ENCODE peak calls at places on chromosomes 5 and 9, in eight cellular contexts. P is IMR-90, C is breast epithelium, I is NB4, Z is tibial nerve, U is prostate gland, N is suprapubic skin, E is adrenal gland. M is an unnamed sample.

GRCh38 chr5:59246470-59247250 is 646.9 kb downstream of the PDE4D start:
- DNase-seq in P (peak; percentile 45), C (no peak), I (no peak), Z (no peak), U (peak; percentile 44), N (no peak), E (no peak), M (no peak)

GRCh38 chr5:334903-335739 is 13.6 kb downstream of the AHRR start:
- DNase-seq in P (no peak), C (no peak), I (no peak), Z (no peak), U (no peak), N (no peak), E (no peak), M (no peak)

GRCh38 chr5:7053125-7053524 is 339.9 kb downstream of the TENT4A start:
- DNase-seq in P (no peak), C (no peak), I (no peak), Z (no peak), U (no peak), N (no peak), E (no peak), M (no peak)

GRCh38 chr9:17003576-17004240 is 131.1 kb upstream of the CNTLN start:
- DNase-seq in P (peak; percentile 83), C (no peak), I (no peak), Z (no peak), U (no peak), N (no peak), E (no peak), M (no peak)

GRCh38 chr9:86494644-86495081 is 140.5 kb upstream of the TUT7 start:
- DNase-seq in P (peak; percentile 80), C (no peak), I (no peak), Z (no peak), U (no peak), N (no peak), E (no peak), M (no peak)

GRCh38 chr5:32504923-32505596 is 60.5 kb upstream of the ZFR start:
- DNase-seq in P (peak; percentile 94), C (no peak), I (peak; percentile 70), Z (peak; percentile 23), U (peak; percentile 13), N (no peak), E (peak; percentile 47), M (no peak)

GRCh38 chr5:141747646-141748229 is 65.7 kb upstream of the ARAP3 start:
- DNase-seq in P (no peak), C (no peak), I (no peak), Z (no peak), U (no peak), N (no peak), E (no peak), M (no peak)

GRCh38 chr9:113511047-113511521 is 47.6 kb downstream of the RGS3 start:
- DNase-seq in P (no peak), C (no peak), I (no peak), Z (no peak), U (no peak), N (no peak), E (peak; percentile 76), M (no peak)

GRCh38 chr9:109286571-109286977 is 34.3 kb downstream of the EPB41L4B start:
- DNase-seq in P (peak; percentile 33), C (no peak), I (peak; percentile 41), Z (no peak), U (no peak), N (no peak), E (no peak), M (peak; percentile 89)

GRCh38 chr5:54229041-54229780 is 81.2 kb downstream of the ARL15 start:
- DNase-seq in P (peak; percentile 58), C (peak; percentile 79), I (peak; percentile 63), Z (peak; percentile 66), U (peak; percentile 46), N (peak; percentile 82), E (peak; percentile 79), M (no peak)

GRCh38 chr9:129597355-129598088 is 23.4 kb downstream of the C9orf50 start:
- DNase-seq in P (peak; percentile 65), C (peak; percentile 61), I (no peak), Z (no peak), U (peak; percentile 66), N (no peak), E (peak; percentile 86), M (no peak)
- TF ChIP-seq POLR2A in P (no peak), C (no peak), I (no peak), Z (no peak), U (peak; percentile 22), N (no peak), E (no peak), M (no peak)

GRCh38 chr5:180866296-180866695 is 5.2 kb upstream of the ZFP62 start:
- DNase-seq in P (no peak), C (no peak), I (no peak), Z (no peak), U (peak; percentile 41), N (no peak), E (no peak), M (no peak)
- TF ChIP-seq POLR2A in P (no peak), C (no peak), I (no peak), Z (no peak), U (no peak), N (no peak), E (no peak), M (no peak)

GRCh38 chr9:131277673-131278420 is 1.5 kb upstream of the FAM78A start:
- DNase-seq in P (peak; percentile 78), C (peak; percentile 60), I (peak; percentile 91), Z (peak; percentile 65), U (peak; percentile 69), N (no peak), E (peak; percentile 84), M (peak; percentile 68)

GRCh38 chr9:131276891-131277672 is 772 bp upstream of the FAM78A start:
- DNase-seq in P (no peak), C (no peak), I (peak; percentile 77), Z (no peak), U (no peak), N (no peak), E (no peak), M (no peak)

GRCh38 chr9:131274674-131275331 is 1.5 kb downstream of the FAM78A start:
- DNase-seq in P (no peak), C (no peak), I (peak; percentile 56), Z (peak; percentile 50), U (no peak), N (no peak), E (no peak), M (no peak)

GRCh38 chr9:131275332-131276106 is 791 bp downstream of the FAM78A start:
- DNase-seq in P (no peak), C (no peak), I (peak; percentile 81), Z (no peak), U (no peak), N (no peak), E (no peak), M (no peak)

DNA sequence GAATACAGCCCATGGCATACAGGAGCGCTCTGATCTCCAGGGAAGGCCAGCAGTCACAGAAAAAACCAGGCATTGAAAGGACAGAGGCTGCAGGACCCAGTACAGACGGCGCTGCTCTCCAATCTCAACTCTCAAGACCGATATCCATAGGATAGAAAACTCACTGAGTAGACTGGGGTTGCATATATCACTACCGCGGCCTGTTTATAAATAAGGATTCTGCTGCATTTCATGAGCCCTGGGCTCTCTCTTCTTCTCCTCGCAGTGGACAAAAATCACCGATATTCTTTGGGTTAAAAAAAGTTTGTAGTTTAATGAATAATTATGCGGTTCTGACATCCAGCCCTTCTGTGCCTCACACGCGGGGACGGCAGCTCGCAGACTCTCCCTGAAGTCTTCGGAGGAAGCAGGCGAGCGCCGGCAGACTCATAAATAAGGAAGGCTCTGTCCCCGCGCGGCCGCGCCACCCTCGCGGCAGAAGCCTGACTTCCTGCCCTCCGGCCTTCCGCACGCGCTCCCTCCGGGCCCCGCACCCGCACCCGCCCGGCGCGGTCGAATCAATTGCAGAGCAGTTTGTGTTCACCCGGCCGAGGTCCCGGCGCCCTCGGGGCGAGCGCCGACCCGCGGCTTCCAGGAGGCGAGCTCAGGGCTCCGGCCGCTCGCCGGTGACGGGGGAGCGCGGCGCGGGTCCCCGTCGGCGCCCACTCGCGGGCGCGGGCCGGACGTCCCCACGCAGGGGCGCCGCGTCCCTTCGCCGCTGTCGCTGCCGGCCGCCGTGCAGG is at the start of gene FAM78A:
- DNase-seq in P (no peak), C (no peak), I (peak; percentile 75), Z (no peak), U (no peak), N (no peak), E (peak; percentile 57), M (no peak)
- TF ChIP-seq POLR2A in P (no peak), C (no peak), I (peak; percentile 7), Z (no peak), U (no peak), N (no peak), E (no peak), M (no peak)

GRCh38 chr9:15420796-15421195 is 1.9 kb upstream of the SNAPC3 start:
- DNase-seq in P (peak; percentile 58), C (no peak), I (no peak), Z (no peak), U (no peak), N (no peak), E (no peak), M (no peak)

GRCh38 chr9:15421532-15421931 is 1.1 kb upstream of the SNAPC3 start:
- DNase-seq in P (no peak), C (no peak), I (no peak), Z (no peak), U (no peak), N (no peak), E (no peak), M (no peak)

GRCh38 chr9:15423328-15423985 is 781 bp downstream of the SNAPC3 start:
- DNase-seq in P (peak; percentile 43), C (no peak), I (peak; percentile 59), Z (no peak), U (no peak), N (no peak), E (no peak), M (no peak)

GRCh38 chr9:15426019-15426418 is 3.3 kb downstream of the SNAPC3 start:
- DNase-seq in P (no peak), C (no peak), I (peak; percentile 23), Z (no peak), U (no peak), N (no peak), E (peak; percentile 32), M (no peak)

DNA sequence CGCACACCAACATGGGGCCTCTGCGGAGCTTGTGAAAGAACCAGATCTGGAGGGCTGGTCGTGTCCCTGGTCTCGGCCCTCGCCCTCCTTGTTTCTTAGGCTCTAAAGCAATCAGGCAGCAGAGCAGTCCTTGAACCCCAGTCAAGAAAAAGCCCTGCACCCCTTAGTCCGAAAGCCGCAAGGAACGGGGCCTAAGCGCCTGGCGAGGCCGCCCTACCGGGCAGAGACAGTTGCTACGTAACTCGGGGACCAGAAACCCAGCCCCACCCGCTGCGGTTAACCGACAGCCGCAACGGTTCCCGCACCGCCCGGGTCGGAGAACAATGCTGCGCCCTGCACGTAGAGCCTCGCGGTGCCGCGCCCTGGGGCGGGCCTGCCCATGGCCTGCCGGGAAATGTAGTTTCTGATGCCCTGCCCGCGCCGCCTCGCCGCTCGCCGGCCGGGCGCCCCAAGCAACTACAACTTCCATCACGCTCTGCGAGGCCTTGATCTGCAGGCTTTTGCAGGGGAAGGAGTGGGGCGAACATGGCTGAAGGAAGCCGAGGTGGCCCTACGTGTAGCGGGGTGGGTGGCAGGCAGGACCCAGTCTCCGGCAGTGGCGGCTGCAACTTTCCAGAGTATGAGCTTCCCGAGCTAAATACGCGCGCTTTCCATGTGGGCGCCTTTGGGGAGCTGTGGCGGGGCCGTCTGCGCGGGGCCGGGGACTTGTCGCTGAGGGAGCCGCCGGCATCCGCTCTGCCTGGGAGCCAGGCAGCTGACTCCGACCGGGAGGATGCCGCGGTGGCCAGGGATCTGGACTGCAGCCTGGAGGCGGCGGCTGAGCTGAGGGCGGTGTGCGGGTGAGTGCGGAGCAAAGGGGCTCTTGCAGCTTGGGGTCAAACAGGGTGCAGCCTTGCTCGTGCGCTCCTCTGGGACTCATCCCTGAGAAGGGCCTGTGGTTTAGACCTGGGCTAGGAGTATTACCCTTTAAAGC is at the start of gene SNAPC3:
- DNase-seq in P (peak; percentile 93), C (peak; percentile 89), I (peak; percentile 100), Z (peak; percentile 82), U (peak; percentile 91), N (peak; percentile 95), E (peak; percentile 95), M (peak; percentile 87)
- TF ChIP-seq POLR2A in P (no peak), C (peak; percentile 34), I (peak; percentile 84), Z (peak; percentile 33), U (peak; percentile 64), N (no peak), E (peak; percentile 88), M (peak; percentile 80)